ENCODE peak calls at places on chromosome 14, in four cellular contexts. One of them, this sample, is unnamed.

GRCh38 chr14:55105991-55106390 is 23.1 kb upstream of the LGALS3 start:
- DNase-seq in A549: no peak
- DNase-seq in HepG2: no peak
- DNase-seq in IMR-90: no peak
- DNase-seq in this sample: no peak

GRCh38 chr14:102930753-102931579 is 8.5 kb downstream of the AMN start:
- DNase-seq in A549: no peak
- DNase-seq in HepG2: no peak
- DNase-seq in IMR-90: peak; percentile 50
- DNase-seq in this sample: no peak

GRCh38 chr14:58844544-58844943 is 206.8 kb downstream of the DACT1 start:
- DNase-seq in A549: no peak
- DNase-seq in HepG2: no peak
- DNase-seq in IMR-90: no peak
- DNase-seq in this sample: no peak

GRCh38 chr14:90676356-90676755 is 139.9 kb downstream of the TTC7B start:
- DNase-seq in A549: no peak
- DNase-seq in HepG2: no peak
- DNase-seq in IMR-90: peak; percentile 32
- DNase-seq in this sample: no peak

GRCh38 chr14:53042480-53042879 is 91.6 kb upstream of the FERMT2 start:
- DNase-seq in A549: no peak
- DNase-seq in HepG2: no peak
- DNase-seq in IMR-90: peak; percentile 47
- DNase-seq in this sample: peak; percentile 81

GRCh38 chr14:65228436-65228835 is 126.1 kb upstream of the MAX start:
- DNase-seq in A549: no peak
- DNase-seq in HepG2: no peak
- DNase-seq in IMR-90: no peak
- DNase-seq in this sample: no peak

GRCh38 chr14:96623676-96624484 is 121.7 kb downstream of the PAPOLA start:
- DNase-seq in A549: no peak
- DNase-seq in HepG2: no peak
- DNase-seq in IMR-90: no peak
- DNase-seq in this sample: no peak

GRCh38 chr14:101400815-101401214 is 160.5 kb upstream of the DIO3 start:
- DNase-seq in A549: no peak
- DNase-seq in HepG2: no peak
- DNase-seq in IMR-90: peak; percentile 30
- DNase-seq in this sample: peak; percentile 16

GRCh38 chr14:106883218-106883692 is 1356.9 kb downstream of the TMEM121 start:
- DNase-seq in A549: no peak
- DNase-seq in HepG2: peak; percentile 39
- DNase-seq in IMR-90: no peak
- DNase-seq in this sample: no peak

GRCh38 chr14:96204151-96205058 is at the start of gene BDKRB2:
- DNase-seq in A549: peak; percentile 94
- DNase-seq in HepG2: peak; percentile 54
- DNase-seq in IMR-90: peak; percentile 92
- DNase-seq in this sample: peak; percentile 33

GRCh38 chr14:44701563-44702263 is 194.6 kb upstream of the FSCB start:
- DNase-seq in A549: no peak
- DNase-seq in HepG2: no peak
- DNase-seq in IMR-90: peak; percentile 2
- DNase-seq in this sample: no peak

GRCh38 chr14:24367506-24368214 is at the start of gene NFATC4:
- DNase-seq in A549: no peak
- DNase-seq in HepG2: peak; percentile 54
- DNase-seq in IMR-90: peak; percentile 96
- DNase-seq in this sample: peak; percentile 88

GRCh38 chr14:94685166-94685581 is 73.0 kb downstream of the SERPINA3 start:
- DNase-seq in A549: no peak
- DNase-seq in HepG2: peak; percentile 28
- DNase-seq in IMR-90: no peak
- DNase-seq in this sample: no peak

GRCh38 chr14:95495093-95495492 is 21.4 kb downstream of the SYNE3 start:
- DNase-seq in A549: no peak
- DNase-seq in HepG2: no peak
- DNase-seq in IMR-90: no peak
- DNase-seq in this sample: no peak

GRCh38 chr14:93891756-93892504 is 35.2 kb upstream of the FAM181A start:
- DNase-seq in A549: no peak
- DNase-seq in HepG2: no peak
- DNase-seq in IMR-90: no peak
- DNase-seq in this sample: no peak

GRCh38 chr14:34174973-34175372 is 224.1 kb upstream of the EGLN3 start:
- DNase-seq in A549: no peak
- DNase-seq in HepG2: no peak
- DNase-seq in IMR-90: no peak
- DNase-seq in this sample: no peak
- H3K4me2 ChIP-seq in A549: no peak overlapping the region
- H3K4me2 ChIP-seq in HepG2: no peak overlapping the region
- H3K4me2 ChIP-seq in IMR-90: no peak overlapping the region
- H3K4me2 ChIP-seq in this sample: no peak overlapping the region

GRCh38 chr14:32232481-32232880 is 29.4 kb upstream of the RNU6-8 start:
- DNase-seq in A549: no peak
- DNase-seq in HepG2: no peak
- DNase-seq in IMR-90: no peak
- DNase-seq in this sample: no peak

GRCh38 chr14:32226051-32226450 is 23.0 kb upstream of the RNU6-8 start:
- DNase-seq in A549: no peak
- DNase-seq in HepG2: no peak
- DNase-seq in IMR-90: no peak
- DNase-seq in this sample: no peak

GRCh38 chr14:32233292-32233691 is 30.2 kb upstream of the RNU6-8 start:
- DNase-seq in A549: no peak
- DNase-seq in HepG2: no peak
- DNase-seq in IMR-90: no peak
- DNase-seq in this sample: no peak

GRCh38 chr14:32230695-32231280 is 27.7 kb upstream of the RNU6-8 start:
- DNase-seq in A549: peak; percentile 16
- DNase-seq in HepG2: no peak
- DNase-seq in IMR-90: peak; percentile 67
- DNase-seq in this sample: no peak

DNA sequence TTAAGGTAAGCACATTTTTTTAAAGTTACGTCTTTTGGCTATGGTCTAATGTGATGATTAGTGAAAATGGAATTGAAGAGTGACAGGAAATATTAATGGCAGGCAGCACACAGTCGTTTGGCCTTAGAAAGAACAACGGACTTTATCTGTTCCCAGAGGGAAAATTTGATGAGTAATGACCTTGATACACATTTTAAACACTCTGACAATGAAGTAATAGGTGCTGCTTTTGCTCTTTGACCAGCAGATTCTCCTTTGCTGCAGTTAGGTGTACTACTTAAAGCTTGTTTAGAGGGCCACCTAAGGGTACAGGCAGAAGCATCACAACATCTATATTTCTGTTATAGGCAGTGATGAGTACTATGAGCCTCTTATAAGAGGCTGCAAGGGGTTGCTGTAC is 27.1 kb upstream of the RNU6-8 start:
- DNase-seq in A549: peak; percentile 43
- DNase-seq in HepG2: no peak
- DNase-seq in IMR-90: peak; percentile 33
- DNase-seq in this sample: no peak
- TF ChIP-seq CTCF in A549: peak; percentile 25
- TF ChIP-seq CTCF in HepG2: peak; percentile 18
- TF ChIP-seq CTCF in IMR-90: no peak
- TF ChIP-seq CTCF in this sample: no peak

DNA sequence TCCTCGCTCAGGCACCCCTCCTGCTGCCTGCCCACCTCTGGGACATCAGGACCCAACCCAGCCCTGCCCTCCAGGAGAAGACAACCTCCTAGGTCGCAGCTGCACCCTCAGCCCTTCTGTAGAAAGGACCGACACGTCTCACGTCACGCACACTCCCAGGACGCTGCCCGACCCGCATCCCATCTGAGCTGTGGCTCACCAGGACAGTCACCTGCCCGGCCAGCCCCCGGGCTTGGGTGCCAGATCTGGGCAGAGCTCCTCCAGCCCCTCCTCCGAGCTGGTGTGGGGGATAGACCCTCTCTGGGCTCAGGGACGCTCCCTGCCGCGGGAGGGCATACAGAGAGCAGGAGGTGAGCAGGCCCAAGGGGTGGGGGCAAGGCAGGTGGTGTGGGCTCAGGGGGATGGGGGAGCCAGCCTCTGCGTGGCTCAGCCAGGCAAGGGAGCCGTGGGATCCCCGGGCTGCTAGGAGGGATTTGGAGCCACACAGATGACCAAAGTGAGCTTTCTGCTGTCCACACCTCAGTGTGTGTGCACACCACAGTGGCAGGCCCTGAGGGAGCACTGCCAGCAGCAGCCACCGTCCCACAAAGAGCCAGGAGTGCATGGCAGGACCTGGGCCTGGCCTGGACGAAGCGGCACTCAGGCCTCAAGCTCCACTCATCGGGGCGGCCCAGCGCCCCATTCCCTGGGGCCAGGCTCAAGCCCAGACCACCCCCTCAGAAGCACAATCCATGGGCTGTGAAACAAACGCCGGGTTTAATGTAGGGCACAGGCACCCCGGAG is 13.6 kb downstream of the DEGS2 start:
- DNase-seq in A549: no peak
- DNase-seq in HepG2: no peak
- DNase-seq in IMR-90: no peak
- DNase-seq in this sample: no peak
- TF ChIP-seq POLR2A in A549: no peak
- TF ChIP-seq POLR2A in HepG2: no peak
- TF ChIP-seq POLR2A in IMR-90: no peak
- TF ChIP-seq POLR2A in this sample: no peak

GRCh38 chr14:81416981-81417380 is 16.9 kb upstream of the STON2 start:
- DNase-seq in A549: no peak
- DNase-seq in HepG2: no peak
- DNase-seq in IMR-90: no peak
- DNase-seq in this sample: no peak
- H3K4me2 ChIP-seq in A549: no peak overlapping the region
- H3K4me2 ChIP-seq in HepG2: no peak overlapping the region
- H3K4me2 ChIP-seq in IMR-90: no peak overlapping the region
- H3K4me2 ChIP-seq in this sample: no peak overlapping the region

GRCh38 chr14:26602902-26603301 is 5.1 kb upstream of the NOVA1 start:
- DNase-seq in A549: no peak
- DNase-seq in HepG2: no peak
- DNase-seq in IMR-90: no peak
- DNase-seq in this sample: no peak
- TF ChIP-seq CTCF in A549: no peak
- TF ChIP-seq CTCF in HepG2: no peak
- TF ChIP-seq CTCF in IMR-90: no peak
- TF ChIP-seq CTCF in this sample: no peak

GRCh38 chr14:49972199-49972671 is 79.4 kb downstream of the ARF6 start:
- DNase-seq in A549: no peak
- DNase-seq in HepG2: no peak
- DNase-seq in IMR-90: peak; percentile 74
- DNase-seq in this sample: peak; percentile 90
- TF ChIP-seq POLR2A in A549: no peak
- TF ChIP-seq POLR2A in HepG2: no peak
- TF ChIP-seq POLR2A in IMR-90: no peak
- TF ChIP-seq POLR2A in this sample: no peak

DNA sequence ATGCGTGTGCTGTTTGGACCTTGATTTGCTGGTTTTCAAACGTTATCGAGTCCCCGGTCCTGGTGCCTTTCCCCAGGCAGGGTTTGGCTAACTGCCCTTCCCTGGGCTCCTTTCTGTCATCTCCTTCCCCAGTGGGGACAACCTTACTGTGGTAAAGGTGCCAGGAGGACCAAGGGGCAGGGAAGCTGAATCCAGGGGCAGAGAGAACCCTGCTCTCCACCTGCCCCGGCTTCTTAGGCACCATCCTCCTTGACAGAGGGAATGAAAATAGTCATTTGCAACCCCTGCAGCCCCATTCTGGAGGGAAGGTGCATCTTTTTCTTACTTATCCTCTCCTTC is 5.0 kb downstream of the CEBPE start:
- DNase-seq in A549: no peak
- DNase-seq in HepG2: no peak
- DNase-seq in IMR-90: no peak
- DNase-seq in this sample: no peak
- H3K4me2 ChIP-seq in A549: no peak overlapping the region
- H3K4me2 ChIP-seq in HepG2: peak overlapping the region; percentile 64
- H3K4me2 ChIP-seq in IMR-90: no peak overlapping the region
- H3K4me2 ChIP-seq in this sample: no peak overlapping the region

This sample was measured in endothelial cell of umbilical vein.